ENCODE peak calls at places on chromosome 14, in four cellular contexts. C is keratinocyte, A is BJ, P is anterior cingulate cortex. T is an unnamed sample.

GRCh38 chr14:70188292-70188607 is 501 bp downstream of the SLC8A3 start:
- DNase-seq in C (no peak), A (no peak), P (no peak), T (no peak)

GRCh38 chr14:22391908-22392307 is 197.1 kb downstream of the DAD1 start:
- DNase-seq in C (no peak), A (no peak), P (peak), T (peak)

GRCh38 chr14:29681308-29681707 is 246.3 kb downstream of the PRKD1 start:
- DNase-seq in C (no peak), A (no peak), P (no peak), T (no peak)

GRCh38 chr14:80455031-80455430 is 243.7 kb upstream of the DIO2 start:
- DNase-seq in C (no peak), A (no peak), P (no peak), T (no peak)

GRCh38 chr14:73173092-73173735 is 36.9 kb downstream of the PSEN1 start:
- DNase-seq in C (no peak), A (no peak), P (no peak), T (no peak)

GRCh38 chr14:35366048-35366428 is 38.5 kb downstream of the NFKBIA start:
- DNase-seq in C (no peak), A (no peak), P (no peak), T (no peak)

GRCh38 chr14:67589212-67589770 is 10.8 kb downstream of the PIGH start:
- DNase-seq in C (no peak), A (no peak), P (no peak), T (no peak)

GRCh38 chr14:85536835-85537195 is 6.9 kb downstream of the FLRT2 start:
- DNase-seq in C (no peak), A (no peak), P (no peak), T (no peak)

GRCh38 chr14:104073764-104074163 is 11.7 kb upstream of the ASPG start:
- DNase-seq in C (no peak), A (no peak), P (no peak), T (no peak)

GRCh38 chr14:93045965-93046695 is 69.6 kb downstream of the ITPK1 start:
- DNase-seq in C (no peak), A (peak), P (no peak), T (no peak)

GRCh38 chr14:26963696-26964095 is 365.9 kb upstream of the NOVA1 start:
- DNase-seq in C (no peak), A (no peak), P (no peak), T (no peak)

GRCh38 chr14:33676135-33676566 is 274.7 kb downstream of the EGLN3 start:
- DNase-seq in C (no peak), A (no peak), P (peak), T (peak)

GRCh38 chr14:51889851-51890250 is 29.4 kb downstream of the GNG2 start:
- DNase-seq in C (no peak), A (no peak), P (no peak), T (no peak)

GRCh38 chr14:60563113-60563512 is 54.2 kb downstream of the SIX6 start:
- DNase-seq in C (no peak), A (peak), P (no peak), T (no peak)

GRCh38 chr14:95275507-95275906 is 44.2 kb downstream of the CLMN start:
- DNase-seq in C (no peak), A (no peak), P (no peak), T (no peak)

GRCh38 chr14:68792022-68792829 is 641 bp downstream of the ZFP36L1 start:
- DNase-seq in C (no peak), A (no peak), P (no peak), T (peak)

GRCh38 chr14:98721061-98721460 is 550.9 kb downstream of the BCL11B start:
- DNase-seq in C (no peak), A (no peak), P (no peak), T (no peak)

GRCh38 chr14:95307402-95308041 is 12.2 kb downstream of the CLMN start:
- DNase-seq in C (no peak), A (no peak), P (no peak), T (peak)

GRCh38 chr14:92108345-92109254 is 2.2 kb upstream of the ATXN3 start:
- DNase-seq in C (no peak), A (no peak), P (no peak), T (no peak)

GRCh38 chr14:73771848-73772705 is 57.9 kb upstream of the PNMA1 start:
- DNase-seq in C (no peak), A (no peak), P (no peak), T (peak)

GRCh38 chr14:50399251-50400032 is 2.8 kb upstream of the CDKL1 start:
- DNase-seq in C (no peak), A (no peak), P (no peak), T (peak)

GRCh38 chr14:55373784-55374725 is 37.6 kb downstream of the ATG14 start:
- DNase-seq in C (no peak), A (no peak), P (no peak), T (no peak)